ENCODE peak calls at places on chromosomes 5 and 9, in seven cellular contexts. J is T-helper 9 cell; L is GM23338; G is EL; O is NCI-H1105 treated with DMSO at 0.1 percent for 48 hours; W is upper lobe of right lung; R is stimulated activated CD8-positive, alpha-beta memory T cell treated with anti-CD3 and anti-CD28 coated beads, Interleukin-2, amount 100 ng/mL, for 48 hours. Q is an unnamed sample.

GRCh38 chr5:74761241-74761640 is 5.7 kb downstream of the GFM2 start:
- DNase-seq in O (no peak), J (no peak), G (no peak), L (no peak), R (no peak), W (no peak), Q (no peak)

GRCh38 chr5:72692273-72692672 is 124.2 kb upstream of the TNPO1 start:
- DNase-seq in L (no peak), J (no peak), O (peak; percentile 0), W (no peak), R (no peak), G (no peak), Q (peak; percentile 16)

GRCh38 chr5:80607832-80608231 is 37.8 kb upstream of the ANKRD34B start:
- DNase-seq in O (no peak), G (no peak), L (no peak), W (no peak), R (no peak), J (no peak), Q (no peak)

GRCh38 chr5:154334406-154335041 is 111.3 kb upstream of the SAP30L start:
- DNase-seq in O (no peak), R (no peak), G (no peak), L (no peak), W (no peak), J (no peak), Q (peak; percentile 34)

GRCh38 chr5:172769598-172770373 is 1.2 kb downstream of the DUSP1 start:
- DNase-seq in J (peak; percentile 16), R (no peak), G (peak; percentile 47), W (no peak), L (peak; percentile 31), O (no peak), Q (peak; percentile 68)

GRCh38 chr9:126491256-126491879 is 122.4 kb upstream of the LMX1B start:
- DNase-seq in L (peak; percentile 78), W (no peak), J (peak; percentile 39), R (no peak), O (peak; percentile 64), G (peak; percentile 66), Q (peak; percentile 85)

GRCh38 chr5:16741007-16741406 is 124.2 kb upstream of the RETREG1 start:
- DNase-seq in W (no peak), J (no peak), G (no peak), O (no peak), L (peak; percentile 81), R (no peak), Q (no peak)

GRCh38 chr9:99509900-99510299 is 287.8 kb downstream of the SEC61B start:
- DNase-seq in W (no peak), R (no peak), O (no peak), J (no peak), G (no peak), L (no peak), Q (no peak)

GRCh38 chr5:94674841-94675382 is 56.4 kb downstream of the SLF1 start:
- DNase-seq in L (no peak), O (no peak), J (no peak), W (no peak), R (no peak), G (peak; percentile 18), Q (peak; percentile 23)

GRCh38 chr5:57779383-57780223 is 297.0 kb upstream of the ACTBL2 start:
- DNase-seq in O (peak; percentile 33), G (peak; percentile 81), L (peak; percentile 78), J (no peak), R (no peak), W (no peak), Q (peak; percentile 91)

GRCh38 chr9:37295178-37295577 is 127.3 kb upstream of the GRHPR start:
- DNase-seq in W (no peak), R (no peak), J (no peak), L (no peak), O (no peak), G (no peak), Q (no peak)

GRCh38 chr9:131657031-131657377 is 82.9 kb downstream of the RAPGEF1 start:
- DNase-seq in R (no peak), W (no peak), O (no peak), L (no peak), G (no peak), J (peak; percentile 42), Q (no peak)

GRCh38 chr5:155575861-155576260 is 562.3 kb downstream of the KIF4B start:
- DNase-seq in G (no peak), W (no peak), O (no peak), L (no peak), R (no peak), J (no peak), Q (no peak)

GRCh38 chr5:119011186-119011585 is 22.8 kb upstream of the DTWD2 start:
- DNase-seq in J (no peak), L (peak; percentile 33), W (no peak), O (no peak), G (no peak), R (no peak), Q (no peak)

GRCh38 chr9:72383978-72384709 is 19.1 kb upstream of the ZFAND5 start:
- DNase-seq in G (peak; percentile 91), J (no peak), O (no peak), L (no peak), W (no peak), R (no peak), Q (peak; percentile 86)

GRCh38 chr9:133273819-133274218 is 1.2 kb downstream of the ABO start:
- DNase-seq in J (no peak), R (no peak), G (no peak), W (no peak), O (no peak), L (no peak), Q (no peak)

GRCh38 chr5:93915142-93915553 is 173.7 kb upstream of the POU5F2 start:
- DNase-seq in W (no peak), O (peak; percentile 22), G (peak; percentile 55), R (no peak), J (no peak), L (peak; percentile 84), Q (peak; percentile 72)

GRCh38 chr9:135945969-135946368 is 15.2 kb downstream of the UBAC1 start:
- DNase-seq in W (no peak), G (no peak), L (no peak), O (no peak), J (no peak), R (no peak), Q (no peak)

GRCh38 chr9:14018061-14018460 is 295.9 kb downstream of the NFIB start:
- DNase-seq in G (peak; percentile 9), L (no peak), J (no peak), O (no peak), R (no peak), W (no peak), Q (peak; percentile 79)

GRCh38 chr5:150577378-150577777 is 63.1 kb upstream of the SYNPO start:
- DNase-seq in L (no peak), G (no peak), J (no peak), R (no peak), W (peak; percentile 25), O (no peak), Q (no peak)

GRCh38 chr9:14096182-14096922 is 217.6 kb downstream of the NFIB start:
- DNase-seq in R (no peak), O (peak; percentile 88), J (no peak), W (no peak), L (peak; percentile 53), G (peak; percentile 17), Q (peak; percentile 94)

GRCh38 chr5:156582193-156582598 is 255.2 kb downstream of the SGCD start:
- DNase-seq in W (no peak), R (no peak), J (no peak), L (no peak), G (no peak), O (no peak), Q (no peak)

GRCh38 chr9:130732131-130732530 is 38.6 kb downstream of the EXOSC2 start:
- DNase-seq in W (no peak), J (no peak), L (peak; percentile 60), G (no peak), R (no peak), O (no peak), Q (peak; percentile 47)

GRCh38 chr5:132086277-132086794 is 12.7 kb downstream of the CSF2 start:
- DNase-seq in L (no peak), O (no peak), G (peak; percentile 99), J (no peak), R (no peak), W (no peak), Q (peak; percentile 86)

GRCh38 chr5:148974638-148975330 is 88.1 kb downstream of the SH3TC2 start:
- DNase-seq in J (no peak), W (no peak), L (no peak), R (no peak), G (no peak), O (no peak), Q (peak; percentile 65)

GRCh38 chr9:14277202-14277601 is 36.7 kb downstream of the NFIB start:
- DNase-seq in J (no peak), L (no peak), W (no peak), R (no peak), O (peak; percentile 44), G (peak; percentile 78), Q (peak; percentile 65)

GRCh38 chr9:2524601-2525000 is 97.0 kb upstream of the VLDLR start:
- DNase-seq in W (no peak), L (no peak), G (no peak), O (no peak), R (no peak), J (no peak), Q (peak; percentile 20)

GRCh38 chr9:89619739-89620138 is 14.9 kb downstream of the GADD45G start:
- DNase-seq in J (no peak), G (no peak), L (no peak), W (no peak), O (no peak), R (no peak), Q (no peak)

GRCh38 chr9:79129865-79130480 is 441.8 kb upstream of the TLE4 start:
- DNase-seq in O (peak; percentile 64), L (peak; percentile 48), J (no peak), G (peak; percentile 71), W (no peak), R (no peak), Q (peak; percentile 83)

GRCh38 chr5:14757853-14758252 is 93.3 kb downstream of the OTULIN start:
- DNase-seq in R (no peak), O (no peak), L (no peak), G (no peak), W (no peak), J (no peak), Q (no peak)

GRCh38 chr9:124840300-124840833 is 12.9 kb upstream of the WDR38 start:
- DNase-seq in O (no peak), J (no peak), L (peak; percentile 72), R (no peak), W (no peak), G (no peak), Q (no peak)

GRCh38 chr9:93143830-93144530 is 9.9 kb upstream of the NINJ1 start:
- DNase-seq in L (no peak), O (no peak), W (no peak), R (no peak), G (no peak), J (peak; percentile 62), Q (peak; percentile 47)

GRCh38 chr5:139246394-139246793 is 47.1 kb upstream of the MATR3 start:
- DNase-seq in J (no peak), G (peak; percentile 84), W (peak; percentile 73), L (peak; percentile 33), O (no peak), R (peak; percentile 46), Q (no peak)

GRCh38 chr5:120236360-120236759 is 227.7 kb upstream of the PRR16 start:
- DNase-seq in L (no peak), W (no peak), J (no peak), O (no peak), G (no peak), R (no peak), Q (no peak)

GRCh38 chr9:93060746-93061259 is 2.3 kb downstream of the SUSD3 start:
- DNase-seq in J (no peak), L (no peak), W (no peak), G (peak; percentile 81), R (no peak), O (no peak), Q (peak; percentile 53)